ENCODE peak calls at places on chromosomes 16 and 17, in nine cellular contexts. W is mammary epithelial cell, C is upper lobe of right lung, I is endodermal cell, H is GM23338, R is cardiac fibroblast, E is left lung, Z is fibroblast of villous mesenchyme, S is nephron progenitor cell. Y is an unnamed sample.

GRCh38 chr17:21005367-21005766 is 37.4 kb downstream of the USP22 start:
- DNase-seq in W (no peak), C (peak), I (no peak), H (no peak), R (no peak), E (no peak), Z (no peak), S (no peak), Y (no peak)

GRCh38 chr17:17505151-17505550 is 9.0 kb upstream of the RASD1 start:
- DNase-seq in W (no peak), C (no peak), I (no peak), H (no peak), R (no peak), E (peak), Z (no peak), S (no peak), Y (no peak)

GRCh38 chr16:15572329-15573001 is 70.5 kb downstream of the MARF1 start:
- DNase-seq in W (no peak), C (no peak), I (no peak), H (no peak), R (peak), E (no peak), Z (peak), S (no peak), Y (no peak)

GRCh38 chr17:49359990-49360795 is 1.9 kb downstream of the ZNF652 start:
- DNase-seq in W (no peak), C (no peak), I (no peak), H (no peak), R (no peak), E (no peak), Z (peak), S (no peak), Y (no peak)

GRCh38 chr17:229130-229944 is 47.9 kb upstream of the DOC2B start:
- DNase-seq in W (no peak), C (peak), I (no peak), H (no peak), R (no peak), E (peak), Z (no peak), S (no peak), Y (peak)

GRCh38 chr17:8103549-8103948 is 14.8 kb downstream of the ALOXE3 start:
- DNase-seq in W (peak), C (no peak), I (no peak), H (no peak), R (no peak), E (no peak), Z (no peak), S (no peak), Y (no peak)

GRCh38 chr16:72961863-72962262 is 86.1 kb downstream of the ZFHX3 start:
- DNase-seq in W (no peak), C (no peak), I (peak), H (peak), R (no peak), E (no peak), Z (no peak), S (no peak), Y (no peak)

GRCh38 chr17:5500247-5500803 is 14.0 kb downstream of the MIS12 start:
- DNase-seq in W (no peak), C (no peak), I (no peak), H (no peak), R (peak), E (no peak), Z (peak), S (no peak), Y (no peak)

GRCh38 chr17:58200024-58200633 is 7.6 kb downstream of the EPX start:
- DNase-seq in W (peak), C (peak), I (peak), H (peak), R (peak), E (peak), Z (peak), S (peak), Y (no peak)

GRCh38 chr16:29972992-29973383 is 680 bp upstream of the TAOK2 start:
- DNase-seq in W (no peak), C (no peak), I (no peak), H (no peak), R (no peak), E (no peak), Z (no peak), S (no peak), Y (no peak)

GRCh38 chr17:43645765-43646481 is 15.8 kb downstream of the MEOX1 start:
- DNase-seq in W (no peak), C (peak), I (peak), H (peak), R (peak), E (peak), Z (peak), S (peak), Y (no peak)

GRCh38 chr17:40953876-40954275 is 12.9 kb downstream of the KRT39 start:
- DNase-seq in W (peak), C (no peak), I (no peak), H (no peak), R (peak), E (no peak), Z (peak), S (no peak), Y (no peak)

GRCh38 chr16:23945243-23945642 is 109.5 kb downstream of the PRKCB start:
- DNase-seq in W (no peak), C (no peak), I (no peak), H (no peak), R (no peak), E (no peak), Z (no peak), S (no peak), Y (no peak)

GRCh38 chr17:28113269-28113668 is 70.8 kb downstream of the NLK start:
- DNase-seq in W (no peak), C (no peak), I (no peak), H (peak), R (peak), E (no peak), Z (no peak), S (no peak), Y (no peak)

GRCh38 chr16:76464973-76465620 is 187.9 kb downstream of the CNTNAP4 start:
- DNase-seq in W (no peak), C (no peak), I (no peak), H (no peak), R (no peak), E (no peak), Z (no peak), S (no peak), Y (no peak)

GRCh38 chr16:54931041-54931756 is 534 bp downstream of the IRX5 start:
- DNase-seq in W (peak), C (peak), I (peak), H (peak), R (peak), E (peak), Z (no peak), S (peak), Y (no peak)

GRCh38 chr17:42457107-42457787 is 1.4 kb upstream of the ATP6V0A1 start:
- DNase-seq in W (no peak), C (no peak), I (no peak), H (no peak), R (no peak), E (no peak), Z (peak), S (no peak), Y (no peak)

GRCh38 chr17:68790931-68791330 is 164.3 kb downstream of the ABCA8 start:
- DNase-seq in W (no peak), C (no peak), I (no peak), H (no peak), R (peak), E (no peak), Z (no peak), S (no peak), Y (no peak)

GRCh38 chr17:39800540-39800939 is 62.8 kb downstream of the GRB7 start:
- DNase-seq in W (peak), C (no peak), I (no peak), H (peak), R (no peak), E (no peak), Z (no peak), S (no peak), Y (no peak)

GRCh38 chr17:66858182-66859083 is 23.5 kb downstream of the CACNG5 start:
- DNase-seq in W (no peak), C (no peak), I (peak), H (no peak), R (no peak), E (no peak), Z (no peak), S (no peak), Y (no peak)

GRCh38 chr17:66849851-66850580 is 15.1 kb downstream of the CACNG5 start:
- DNase-seq in W (no peak), C (no peak), I (no peak), H (no peak), R (no peak), E (no peak), Z (no peak), S (no peak), Y (no peak)

GRCh38 chr17:66860204-66860603 is 25.3 kb downstream of the CACNG5 start:
- DNase-seq in W (no peak), C (no peak), I (no peak), H (no peak), R (no peak), E (no peak), Z (no peak), S (no peak), Y (no peak)

GRCh38 chr17:66850692-66851091 is 15.8 kb downstream of the CACNG5 start:
- DNase-seq in W (no peak), C (no peak), I (no peak), H (no peak), R (peak), E (no peak), Z (no peak), S (no peak), Y (no peak)

GRCh38 chr17:66855204-66855603 is 20.3 kb downstream of the CACNG5 start:
- DNase-seq in W (no peak), C (no peak), I (peak), H (peak), R (no peak), E (no peak), Z (peak), S (no peak), Y (no peak)
- TF ChIP-seq CTCF in W (peak), C (peak), I (peak), H (peak), R (peak), E (no peak), Z (peak), S (no peak), Y (peak)

GRCh38 chr16:51971184-51971583 is 575.8 kb downstream of the TOX3 start:
- DNase-seq in W (peak), C (no peak), I (peak), H (peak), R (peak), E (no peak), Z (peak), S (peak), Y (no peak)
- TF ChIP-seq CTCF in W (peak), C (peak), I (peak), H (peak), R (peak), E (no peak), Z (peak), S (peak), Y (peak)

GRCh38 chr16:66146689-66147330 is 219.7 kb upstream of the CDH5 start:
- DNase-seq in W (no peak), C (no peak), I (no peak), H (no peak), R (no peak), E (no peak), Z (peak), S (no peak), Y (no peak)

GRCh38 chr16:66150691-66151090 is 215.8 kb upstream of the CDH5 start:
- DNase-seq in W (no peak), C (no peak), I (no peak), H (no peak), R (peak), E (no peak), Z (peak), S (no peak), Y (no peak)

GRCh38 chr16:66143422-66143821 is 223.1 kb upstream of the CDH5 start:
- DNase-seq in W (no peak), C (no peak), I (no peak), H (no peak), R (no peak), E (no peak), Z (no peak), S (no peak), Y (no peak)

GRCh38 chr16:66141885-66142284 is 224.6 kb upstream of the CDH5 start:
- DNase-seq in W (no peak), C (no peak), I (no peak), H (no peak), R (no peak), E (no peak), Z (no peak), S (no peak), Y (no peak)

GRCh38 chr16:66147338-66147737 is 219.2 kb upstream of the CDH5 start:
- DNase-seq in W (no peak), C (no peak), I (no peak), H (no peak), R (no peak), E (no peak), Z (no peak), S (no peak), Y (no peak)
- TF ChIP-seq CTCF in W (no peak), C (no peak), I (no peak), H (no peak), R (no peak), E (no peak), Z (no peak), S (no peak), Y (no peak)

GRCh38 chr17:64063766-64064224 is 43.4 kb upstream of the ICAM2 start:
- DNase-seq in W (no peak), C (peak), I (peak), H (peak), R (peak), E (peak), Z (peak), S (peak), Y (no peak)
- TF ChIP-seq CTCF in W (peak), C (peak), I (peak), H (peak), R (peak), E (peak), Z (peak), S (peak), Y (peak)

GRCh38 chr16:80803341-80804060 is 897 bp downstream of the CDYL2 start:
- DNase-seq in W (no peak), C (peak), I (peak), H (peak), R (peak), E (peak), Z (peak), S (peak), Y (no peak)
- TF ChIP-seq CTCF in W (peak), C (peak), I (peak), H (peak), R (peak), E (peak), Z (peak), S (peak), Y (peak)

GRCh38 chr17:60645918-60646523 is 31.6 kb upstream of the BCAS3 start:
- DNase-seq in W (no peak), C (no peak), I (no peak), H (no peak), R (no peak), E (no peak), Z (no peak), S (no peak), Y (no peak)
- TF ChIP-seq CTCF in W (no peak), C (no peak), I (no peak), H (no peak), R (no peak), E (no peak), Z (no peak), S (no peak), Y (no peak)

GRCh38 chr16:2194852-2195315 is 1.5 kb downstream of the CASKIN1 start:
- DNase-seq in W (peak), C (no peak), I (peak), H (peak), R (peak), E (no peak), Z (peak), S (peak), Y (no peak)
- TF ChIP-seq CTCF in W (peak), C (peak), I (peak), H (peak), R (peak), E (peak), Z (peak), S (peak), Y (peak)

GRCh38 chr17:61204456-61204855 is 195.2 kb upstream of the TBX2 start:
- DNase-seq in W (no peak), C (no peak), I (no peak), H (no peak), R (no peak), E (no peak), Z (no peak), S (no peak), Y (no peak)

GRCh38 chr17:61203765-61204164 is 195.9 kb upstream of the TBX2 start:
- DNase-seq in W (no peak), C (peak), I (no peak), H (no peak), R (no peak), E (no peak), Z (no peak), S (no peak), Y (no peak)

GRCh38 chr17:61205931-61206330 is 193.7 kb upstream of the TBX2 start:
- DNase-seq in W (no peak), C (no peak), I (no peak), H (no peak), R (no peak), E (no peak), Z (no peak), S (no peak), Y (no peak)

GRCh38 chr17:61206922-61207321 is 192.7 kb upstream of the TBX2 start:
- DNase-seq in W (no peak), C (no peak), I (no peak), H (no peak), R (no peak), E (no peak), Z (no peak), S (no peak), Y (no peak)

DNA sequence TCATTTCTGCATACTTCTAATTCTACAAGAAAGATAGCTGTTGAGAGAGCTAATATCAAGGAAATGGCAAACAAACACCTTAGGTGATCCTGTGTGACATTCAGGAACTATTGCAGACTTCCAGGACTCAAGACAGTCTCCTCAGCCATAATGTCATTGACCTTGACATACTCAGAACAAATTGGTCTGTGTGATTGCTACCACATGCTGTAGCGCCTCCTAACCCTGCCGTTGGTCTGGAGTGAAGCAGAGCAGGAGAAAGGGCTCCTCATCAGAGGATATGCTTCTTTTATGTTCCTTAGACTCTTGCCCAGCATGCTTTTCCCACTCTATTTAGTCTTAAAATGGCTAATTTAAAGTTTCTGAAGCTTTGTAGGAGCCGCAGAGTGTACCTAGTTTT is 194.2 kb upstream of the TBX2 start:
- DNase-seq in W (no peak), C (no peak), I (no peak), H (no peak), R (no peak), E (no peak), Z (no peak), S (peak), Y (no peak)
- TF ChIP-seq CTCF in W (no peak), C (no peak), I (no peak), H (peak), R (no peak), E (no peak), Z (no peak), S (no peak), Y (no peak)